ENCODE peak calls at places on chromosomes 2 and 18, in seven cellular contexts. T is myocyte, S is dermis blood vessel endothelial cell, K is iPS-NIHi11, A is frontal cortex, Q is Calu3, J is NCI-H226. D is an unnamed sample.

GRCh38 chr2:8535821-8536685 is 145.8 kb upstream of the ID2 start:
- DNase-seq in T (no peak), S (no peak), K (no peak), A (peak), Q (no peak), J (peak), D (no peak)

GRCh38 chr2:240232961-240233890 is 92.8 kb upstream of the OTOS start:
- DNase-seq in T (peak), S (peak), K (peak), A (peak), Q (peak), J (peak), D (peak)

GRCh38 chr18:58848685-58849084 is 16.0 kb upstream of the ZNF532 start:
- DNase-seq in T (no peak), S (no peak), K (no peak), A (no peak), Q (no peak), J (peak), D (peak)

GRCh38 chr2:71333619-71334018 is 2.0 kb downstream of the ZNF638 start:
- DNase-seq in T (no peak), S (peak), K (no peak), A (no peak), Q (no peak), J (no peak), D (no peak)

GRCh38 chr2:217216316-217216715 is 356.5 kb upstream of the TNP1 start:
- DNase-seq in T (no peak), S (no peak), K (no peak), A (no peak), Q (no peak), J (no peak), D (no peak)

GRCh38 chr2:28452534-28453081 is 43.3 kb upstream of the PLB1 start:
- DNase-seq in T (peak), S (peak), K (peak), A (peak), Q (peak), J (no peak), D (peak)

GRCh38 chr18:36688020-36688965 is 140.5 kb downstream of the TPGS2 start:
- DNase-seq in T (peak), S (peak), K (peak), A (peak), Q (peak), J (peak), D (peak)

GRCh38 chr2:97355176-97355575 is 234.5 kb downstream of the ANKRD36B start:
- DNase-seq in T (no peak), S (no peak), K (no peak), A (no peak), Q (no peak), J (no peak), D (no peak)

GRCh38 chr2:38634684-38635083 is 31.2 kb upstream of the GALM start:
- DNase-seq in T (no peak), S (no peak), K (no peak), A (no peak), Q (no peak), J (no peak), D (no peak)

GRCh38 chr18:74806700-74807416 is 209.2 kb downstream of the ZNF407 start:
- DNase-seq in T (peak), S (peak), K (peak), A (no peak), Q (peak), J (peak), D (no peak)

GRCh38 chr2:107025869-107026380 is 140.0 kb upstream of the ST6GAL2 start:
- DNase-seq in T (no peak), S (no peak), K (no peak), A (no peak), Q (no peak), J (peak), D (no peak)

GRCh38 chr18:26746284-26747130 is 119.0 kb downstream of the AQP4 start:
- DNase-seq in T (no peak), S (no peak), K (no peak), A (no peak), Q (no peak), J (no peak), D (no peak)

GRCh38 chr18:6487968-6488367 is 73.3 kb upstream of the L3MBTL4 start:
- DNase-seq in T (peak), S (no peak), K (peak), A (no peak), Q (no peak), J (no peak), D (peak)

GRCh38 chr2:97935719-97936161 is 60.0 kb downstream of the TMEM131 start:
- DNase-seq in T (peak), S (no peak), K (peak), A (no peak), Q (no peak), J (peak), D (peak)

GRCh38 chr2:64819774-64820688 is 166.3 kb upstream of the SERTAD2 start:
- DNase-seq in T (no peak), S (no peak), K (no peak), A (no peak), Q (no peak), J (no peak), D (no peak)

GRCh38 chr2:120959426-120959825 is 223.8 kb downstream of the GLI2 start:
- DNase-seq in T (no peak), S (no peak), K (no peak), A (no peak), Q (no peak), J (no peak), D (no peak)

GRCh38 chr18:46070683-46071614 is 1.1 kb downstream of the PSTPIP2 start:
- DNase-seq in T (no peak), S (no peak), K (no peak), A (no peak), Q (no peak), J (no peak), D (peak)

GRCh38 chr2:40746150-40746549 is 294.3 kb upstream of the SLC8A1 start:
- DNase-seq in T (peak), S (peak), K (no peak), A (no peak), Q (no peak), J (no peak), D (no peak)

GRCh38 chr18:2976733-2977132 is 36.2 kb downstream of the LPIN2 start:
- DNase-seq in T (no peak), S (no peak), K (no peak), A (no peak), Q (no peak), J (no peak), D (no peak)

GRCh38 chr2:222451270-222451674 is 26.9 kb downstream of the SGPP2 start:
- DNase-seq in T (peak), S (no peak), K (no peak), A (no peak), Q (no peak), J (no peak), D (no peak)

GRCh38 chr18:79511671-79512301 is 116.1 kb downstream of the NFATC1 start:
- DNase-seq in T (no peak), S (no peak), K (no peak), A (no peak), Q (no peak), J (no peak), D (no peak)

GRCh38 chr2:71893646-71894045 is 254.0 kb downstream of the CYP26B1 start:
- DNase-seq in T (no peak), S (no peak), K (no peak), A (no peak), Q (no peak), J (no peak), D (no peak)

GRCh38 chr2:234880551-234881211 is 71.1 kb upstream of the SH3BP4 start:
- DNase-seq in T (peak), S (peak), K (no peak), A (no peak), Q (peak), J (peak), D (no peak)

GRCh38 chr2:105576440-105577241 is 168.1 kb upstream of the NCK2 start:
- DNase-seq in T (peak), S (peak), K (peak), A (peak), Q (peak), J (peak), D (peak)

GRCh38 chr2:219467736-219468075 is 31.0 kb upstream of the GMPPA start:
- DNase-seq in T (no peak), S (no peak), K (no peak), A (no peak), Q (no peak), J (no peak), D (no peak)